ENCODE peak calls at places on chromosomes 2 and 18, in five cellular contexts. Y, T, X, M and K are unnamed samples.

GRCh38 chr2:44083054-44083453 is 85.6 kb upstream of the PPM1B start:
- DNase-seq in T (no peak), X (no peak), M (no peak), Y (no peak), K (no peak)

GRCh38 chr18:47294801-47295200 is 43.3 kb upstream of the SKOR2 start:
- DNase-seq in Y (no peak), M (no peak), X (no peak), T (no peak), K (no peak)

GRCh38 chr2:26542194-26542455 is 64.2 kb upstream of the OTOF start:
- DNase-seq in Y (no peak), X (no peak), M (no peak), T (peak), K (no peak)

GRCh38 chr18:40821596-40822243 is 1133.3 kb upstream of the PIK3C3 start:
- DNase-seq in X (no peak), T (no peak), M (no peak), Y (no peak), K (no peak)

GRCh38 chr2:6676776-6677175 is 188.9 kb downstream of the CMPK2 start:
- DNase-seq in T (no peak), Y (no peak), X (no peak), M (no peak), K (no peak)

GRCh38 chr2:47307066-47307465 is 95.9 kb upstream of the MSH2 start:
- DNase-seq in Y (no peak), T (no peak), M (no peak), X (no peak), K (no peak)

GRCh38 chr2:157837851-157838441 is 38.2 kb downstream of the ACVR1 start:
- DNase-seq in T (no peak), Y (peak), M (peak), X (no peak), K (peak)

GRCh38 chr2:216082805-216083204 is 1.1 kb downstream of the TMEM169 start:
- DNase-seq in M (no peak), Y (no peak), T (no peak), X (peak), K (peak)

GRCh38 chr18:22169889-22170420 is 566 bp downstream of the GATA6 start:
- DNase-seq in Y (peak), T (no peak), M (peak), X (no peak), K (no peak)

GRCh38 chr18:5414546-5414945 is 119.0 kb upstream of the ZBTB14 start:
- DNase-seq in T (no peak), Y (no peak), M (no peak), X (no peak), K (no peak)
- TF ChIP-seq EP300 in T (no peak), Y (no peak), M (no peak), X (no peak), K (no peak)

DNA sequence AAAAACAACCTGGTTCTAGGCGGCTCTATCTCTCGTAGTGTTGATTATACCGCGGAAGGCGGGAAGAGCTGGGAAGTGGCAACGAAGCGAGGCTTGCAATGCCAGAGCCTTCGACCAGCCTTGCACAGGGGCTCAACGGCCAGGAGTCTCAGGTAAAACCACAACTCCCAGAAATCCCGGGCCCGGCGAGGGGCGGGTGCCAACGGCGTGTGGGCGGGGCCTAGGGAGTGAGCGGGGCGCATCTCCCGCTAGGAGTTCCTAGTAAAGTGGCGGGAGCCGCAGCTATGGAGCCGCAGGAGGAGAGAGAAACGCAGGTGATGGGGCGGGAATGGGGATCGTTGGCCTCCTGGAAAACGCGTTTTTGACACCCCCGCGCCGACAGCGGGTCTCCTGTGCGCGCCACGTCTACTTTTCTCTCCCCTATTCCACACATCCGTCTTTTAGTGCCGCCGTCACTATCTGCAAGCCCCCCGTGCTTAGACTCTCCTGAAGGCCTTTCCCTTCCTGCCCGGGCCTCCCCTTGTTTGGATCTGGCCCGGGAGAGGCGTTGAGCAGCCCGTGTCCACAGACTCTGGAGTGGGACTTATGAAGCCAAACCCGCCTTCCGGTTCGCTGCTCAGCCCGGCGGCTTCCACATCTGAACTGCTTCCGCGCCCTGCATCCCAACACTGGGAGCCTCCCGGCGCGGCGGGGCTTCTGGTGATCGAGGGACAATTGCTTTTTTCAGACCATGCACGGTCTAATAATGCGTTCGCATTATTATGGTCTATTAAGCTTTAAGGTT is at the start of gene HAUS1:
- DNase-seq in T (peak), Y (peak), M (peak), X (peak), K (peak)
- TF ChIP-seq POLR2A in T (no peak), Y (peak), M (peak), X (peak), K (peak)

GRCh38 chr2:133718688-133719201 is 150.5 kb upstream of the NCKAP5 start:
- DNase-seq in T (no peak), X (peak), M (no peak), Y (no peak), K (no peak)
- TF ChIP-seq EP300 in T (no peak), X (no peak), M (no peak), Y (no peak), K (no peak)

GRCh38 chr2:233079953-233080835 is 20.1 kb downstream of the INPP5D start:
- DNase-seq in T (peak), X (no peak), Y (no peak), M (no peak), K (no peak)
- TF ChIP-seq POLR2A in T (no peak), X (no peak), Y (no peak), M (no peak), K (no peak)

GRCh38 chr2:19141234-19142004 is 217.0 kb downstream of the OSR1 start:
- DNase-seq in M (no peak), T (no peak), Y (no peak), X (no peak), K (no peak)

GRCh38 chr2:19137433-19137832 is 221.0 kb downstream of the OSR1 start:
- DNase-seq in M (no peak), Y (no peak), T (no peak), X (no peak), K (no peak)

GRCh38 chr2:19139386-19139785 is 219.0 kb downstream of the OSR1 start:
- DNase-seq in T (no peak), M (no peak), Y (no peak), X (no peak), K (no peak)

GRCh38 chr2:19138264-19138825 is 220.1 kb downstream of the OSR1 start:
- DNase-seq in X (peak), Y (no peak), M (no peak), T (no peak), K (no peak)

DNA sequence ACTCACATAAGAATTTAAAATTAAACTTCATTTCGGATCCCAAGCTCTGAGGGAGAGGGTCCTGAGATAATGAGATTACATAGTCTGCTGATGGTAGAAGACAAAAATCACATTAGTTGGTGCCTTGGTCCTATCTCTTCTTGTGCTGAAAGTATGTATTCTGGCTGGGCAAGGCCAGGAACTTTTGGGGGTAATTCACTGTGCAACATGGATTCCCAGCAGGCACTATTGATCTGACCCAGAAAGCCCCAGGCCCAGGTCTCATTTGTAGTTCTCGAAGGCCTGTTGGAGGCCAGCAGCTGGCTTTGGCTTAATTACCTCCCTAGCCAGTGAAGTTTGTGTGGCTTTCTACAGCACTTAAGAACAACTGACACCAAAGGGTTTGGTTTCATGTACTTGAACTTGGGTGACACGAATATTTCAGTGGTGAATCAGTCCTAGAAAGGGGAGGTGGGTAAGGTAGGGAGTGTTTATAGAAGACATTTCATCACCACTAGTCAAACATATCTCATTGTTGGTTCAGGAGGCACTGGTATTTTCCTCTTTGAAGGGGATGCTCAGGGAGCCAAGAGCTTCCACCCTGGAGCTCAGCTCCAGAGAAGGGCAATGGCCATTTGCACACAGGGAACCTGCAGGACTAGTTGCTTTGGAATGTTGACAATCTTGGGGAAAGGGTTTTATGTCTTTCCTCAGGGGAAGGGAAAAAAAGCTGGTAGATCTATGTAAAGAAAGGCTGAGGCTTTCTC is 217.8 kb downstream of the OSR1 start:
- DNase-seq in T (no peak), X (peak), Y (no peak), M (no peak), K (no peak)
- TF ChIP-seq EP300 in T (no peak), X (peak), Y (no peak), M (no peak), K (no peak)

GRCh38 chr2:172120118-172120517 is 17.4 kb upstream of the DLX2 start:
- DNase-seq in X (no peak), M (no peak), T (no peak), Y (no peak), K (no peak)
- TF ChIP-seq POLR2A in X (no peak), M (no peak), T (no peak), Y (no peak), K (no peak)

DNA sequence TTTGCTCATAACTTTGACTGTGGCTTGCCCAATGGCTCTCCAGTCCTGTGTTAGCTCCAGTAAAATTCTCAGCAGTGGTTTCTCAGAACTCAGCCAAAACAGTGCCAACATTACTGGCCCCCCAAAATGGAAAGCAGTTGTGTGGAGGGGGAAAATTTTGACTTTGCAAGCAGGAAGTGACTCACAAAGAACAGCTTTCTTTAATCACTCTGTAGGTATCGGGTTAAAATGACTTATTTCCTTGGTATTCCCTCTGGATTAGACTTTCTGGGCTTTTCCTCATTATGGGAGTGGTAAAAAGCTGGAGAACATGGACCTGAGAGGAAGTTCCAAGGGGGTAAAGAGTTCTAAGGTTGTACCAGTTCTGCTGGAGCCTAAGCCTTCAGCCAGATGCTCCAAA is 175.7 kb upstream of the RND3 start:
- DNase-seq in X (no peak), M (no peak), Y (no peak), T (no peak), K (no peak)
- TF ChIP-seq EP300 in X (no peak), M (no peak), Y (no peak), T (no peak), K (no peak)

GRCh38 chr18:75211002-75211621 is 515 bp downstream of the TSHZ1 start:
- DNase-seq in Y (peak), T (no peak), X (peak), M (peak), K (peak)

GRCh38 chr18:75209952-75210261 is 690 bp upstream of the TSHZ1 start:
- DNase-seq in Y (no peak), M (no peak), X (no peak), T (no peak), K (no peak)

GRCh38 chr18:75209129-75209951 is at the start of gene PTGR3:
- DNase-seq in T (peak), Y (peak), X (peak), M (peak), K (peak)

GRCh38 chr18:75211721-75212625 is 1.4 kb downstream of the TSHZ1 start:
- DNase-seq in X (peak), Y (peak), T (peak), M (peak), K (peak)

DNA sequence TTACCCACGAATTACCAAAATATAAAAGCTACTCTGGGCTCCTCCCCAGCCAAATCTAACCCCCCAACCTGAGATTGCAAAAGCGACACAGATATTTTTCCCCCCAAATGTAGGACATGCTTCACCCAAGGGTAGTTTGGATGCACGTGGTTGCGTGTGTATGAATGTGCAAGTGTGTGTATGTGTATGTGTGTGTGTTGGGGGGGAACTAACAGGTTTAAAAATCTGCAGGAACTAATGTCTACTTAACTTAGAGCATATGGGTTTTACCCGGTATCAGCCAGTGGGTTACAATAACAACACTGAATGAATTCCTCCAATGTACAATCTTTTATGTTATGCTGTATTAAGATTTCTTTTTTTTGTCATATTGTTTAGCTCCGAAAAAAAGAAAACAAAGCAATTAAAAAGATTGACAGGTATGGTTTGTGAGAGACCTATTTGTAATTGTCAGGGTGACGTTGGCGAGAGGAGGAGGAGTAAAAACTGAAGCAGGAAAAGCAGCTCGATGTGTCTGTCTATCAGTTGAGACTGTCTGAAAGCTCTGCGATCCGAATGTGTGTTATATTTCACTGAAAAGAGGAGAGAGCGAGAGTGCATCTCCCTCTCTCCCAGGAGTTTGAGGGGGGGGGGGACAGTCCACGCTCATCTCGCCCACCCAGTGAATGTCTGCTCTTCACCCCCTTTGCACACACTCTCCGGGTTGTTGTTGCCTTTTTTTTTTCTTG is at the start of gene TSHZ1:
- DNase-seq in T (no peak), X (peak), M (peak), Y (peak), K (peak)
- TF ChIP-seq POLR2A in T (no peak), X (no peak), M (peak), Y (peak), K (peak)